ENCODE peak calls at places on chromosomes 5 and 9, in six cellular contexts. G is lower leg skin, B is heart right ventricle, U is AG04450, Y is PC-3, K is lung. X is an unnamed sample.

GRCh38 chr5:37837101-37838032 is 2.5 kb downstream of the GDNF start:
- DNase-seq in B (peak; percentile 79), U (peak; percentile 65), K (peak; percentile 61), G (peak; percentile 55), Y (peak; percentile 84), X (no peak)

GRCh38 chr9:120909904-120910303 is 16.7 kb downstream of the TRAF1 start:
- DNase-seq in U (no peak), G (no peak), Y (peak; percentile 57), K (no peak), B (no peak), X (no peak)

GRCh38 chr5:142984016-142984415 is 213.8 kb downstream of the ARHGAP26 start:
- DNase-seq in G (no peak), B (no peak), U (no peak), K (no peak), Y (no peak), X (no peak)

GRCh38 chr9:80134487-80134886 is 562.7 kb downstream of the TLE4 start:
- DNase-seq in K (no peak), U (no peak), G (no peak), B (no peak), Y (no peak), X (peak; percentile 65)

GRCh38 chr5:115455241-115455640 is 89.3 kb downstream of the FEM1C start:
- DNase-seq in G (peak; percentile 39), K (no peak), U (peak; percentile 27), B (no peak), Y (peak; percentile 72), X (no peak)

GRCh38 chr9:131370638-131371037 is 23.2 kb upstream of the PRRC2B start:
- DNase-seq in B (no peak), G (no peak), K (no peak), U (no peak), Y (no peak), X (no peak)

GRCh38 chr9:85536514-85536913 is 205.2 kb downstream of the AGTPBP1 start:
- DNase-seq in B (no peak), Y (no peak), U (no peak), K (no peak), G (no peak), X (no peak)

GRCh38 chr5:128475693-128476092 is 62.4 kb downstream of the FBN2 start:
- DNase-seq in Y (no peak), K (no peak), B (no peak), G (no peak), U (no peak), X (no peak)

GRCh38 chr5:158485604-158486081 is 614.1 kb downstream of the EBF1 start:
- DNase-seq in G (peak; percentile 71), K (peak; percentile 32), U (no peak), B (no peak), Y (no peak), X (no peak)

GRCh38 chr5:158483202-158483870 is 616.4 kb downstream of the EBF1 start:
- DNase-seq in Y (peak; percentile 25), K (no peak), G (no peak), U (no peak), B (no peak), X (no peak)

GRCh38 chr5:158487156-158487555 is 612.6 kb downstream of the EBF1 start:
- DNase-seq in K (no peak), B (no peak), G (no peak), U (no peak), Y (no peak), X (no peak)

GRCh38 chr5:158484246-158484645 is 615.5 kb downstream of the EBF1 start:
- DNase-seq in U (no peak), G (no peak), K (no peak), B (no peak), Y (no peak), X (no peak)

DNA sequence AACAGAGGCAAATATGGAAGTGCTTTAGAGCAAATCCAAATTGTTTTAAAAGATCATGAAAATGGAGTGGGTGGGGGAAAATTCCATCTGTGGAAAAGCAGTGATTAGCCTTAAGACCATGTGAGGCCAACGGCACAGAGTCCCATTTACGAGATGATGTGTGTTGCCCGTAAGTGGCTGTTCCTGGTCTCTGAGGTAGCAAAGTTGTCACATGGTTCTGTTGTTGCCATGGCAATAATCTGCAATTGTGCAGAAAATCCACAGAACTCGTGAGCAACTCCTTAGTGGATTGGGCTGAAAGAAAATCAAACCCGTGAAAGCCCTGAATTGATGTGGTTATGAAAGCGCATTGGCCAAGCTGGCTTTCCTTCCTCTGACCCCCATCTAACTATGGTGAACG is 614.7 kb downstream of the EBF1 start:
- DNase-seq in U (no peak), G (no peak), Y (no peak), K (no peak), B (no peak), X (no peak)
- H3K4me3 ChIP-seq in U (no peak overlapping the region), G (no peak overlapping the region), Y (no peak overlapping the region), K (no peak overlapping the region), B (no peak overlapping the region), X (no peak overlapping the region)

GRCh38 chr9:3150030-3150429 is 306.1 kb upstream of the PUM3 start:
- DNase-seq in U (no peak), K (no peak), Y (no peak), B (no peak), G (no peak), X (no peak)
- TF ChIP-seq CTCF in U (no peak), K (no peak), Y (no peak), B (no peak), G (no peak), X (no peak)

DNA sequence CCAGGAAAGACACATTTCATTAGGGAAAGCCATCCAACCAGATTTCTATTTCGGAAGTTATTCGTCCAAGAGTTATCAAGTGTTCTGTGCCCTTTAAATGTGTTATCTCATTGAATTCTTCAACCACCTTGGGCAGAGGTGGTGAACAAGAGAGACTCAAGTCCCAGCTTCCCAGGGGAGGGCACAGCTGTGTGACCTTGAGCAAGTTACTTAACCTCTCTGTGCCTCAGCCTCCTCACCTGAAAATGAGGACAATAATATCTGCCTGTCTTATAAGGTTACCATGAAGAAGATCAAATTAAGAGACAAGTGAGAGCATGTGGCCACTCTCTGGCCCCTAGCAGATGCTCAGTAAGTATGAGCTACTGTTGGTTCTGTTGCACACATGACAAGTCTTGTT is 37.4 kb downstream of the WHRN start:
- DNase-seq in K (no peak), B (no peak), U (no peak), G (no peak), Y (no peak), X (no peak)
- H3K4me3 ChIP-seq in K (no peak overlapping the region), B (no peak overlapping the region), U (no peak overlapping the region), G (no peak overlapping the region), Y (no peak overlapping the region), X (no peak overlapping the region)

DNA sequence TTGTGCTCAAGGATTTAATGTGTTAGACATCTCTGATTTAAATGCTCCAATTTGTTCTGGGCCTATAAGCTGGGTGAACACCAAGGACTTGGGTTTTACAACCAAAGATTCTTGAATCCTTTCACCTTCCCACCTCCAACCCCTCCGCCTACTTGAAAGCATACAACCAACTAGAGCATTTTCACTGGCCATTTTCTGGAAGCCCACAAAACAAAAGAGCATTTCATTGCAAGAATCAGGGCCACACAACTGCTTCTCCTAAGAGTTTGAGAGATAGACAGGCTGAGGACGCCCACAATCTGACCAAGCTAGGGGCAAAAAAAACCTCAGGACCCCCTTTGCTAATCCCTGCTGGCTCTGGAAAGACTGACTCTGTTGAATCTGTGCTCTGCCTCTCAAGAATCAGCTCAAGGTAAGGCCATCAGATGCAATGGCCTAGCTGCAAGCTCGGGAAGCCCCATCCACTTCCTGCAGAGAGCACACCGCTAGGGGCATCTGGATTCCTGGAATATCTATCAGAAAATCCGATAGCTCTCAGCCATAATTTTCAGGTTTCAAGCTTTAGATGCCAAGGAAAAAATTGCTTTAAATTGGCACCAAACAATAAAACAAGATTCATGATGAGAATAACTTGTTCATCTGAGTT is 57.7 kb downstream of the RETREG1 start:
- DNase-seq in G (no peak), K (no peak), U (no peak), Y (no peak), B (no peak), X (no peak)
- TF ChIP-seq CTCF in G (no peak), K (no peak), U (no peak), Y (no peak), B (no peak), X (no peak)

GRCh38 chr5:114062940-114063867 is 298.7 kb upstream of the KCNN2 start:
- DNase-seq in B (no peak), U (no peak), Y (peak; percentile 3), G (no peak), K (no peak), X (no peak)
- H3K4me3 ChIP-seq in B (no peak overlapping the region), U (no peak overlapping the region), Y (no peak overlapping the region), G (no peak overlapping the region), K (no peak overlapping the region), X (no peak overlapping the region)

GRCh38 chr5:50738864-50739263 is 72.4 kb downstream of the PARP8 start:
- DNase-seq in K (no peak), G (no peak), B (no peak), Y (no peak), U (no peak), X (no peak)

GRCh38 chr5:50744761-50745160 is 78.3 kb downstream of the PARP8 start:
- DNase-seq in G (no peak), Y (no peak), B (no peak), U (peak; percentile 23), K (no peak), X (no peak)

GRCh38 chr5:50745221-50745620 is 78.8 kb downstream of the PARP8 start:
- DNase-seq in Y (no peak), G (no peak), U (no peak), K (no peak), B (no peak), X (no peak)

DNA sequence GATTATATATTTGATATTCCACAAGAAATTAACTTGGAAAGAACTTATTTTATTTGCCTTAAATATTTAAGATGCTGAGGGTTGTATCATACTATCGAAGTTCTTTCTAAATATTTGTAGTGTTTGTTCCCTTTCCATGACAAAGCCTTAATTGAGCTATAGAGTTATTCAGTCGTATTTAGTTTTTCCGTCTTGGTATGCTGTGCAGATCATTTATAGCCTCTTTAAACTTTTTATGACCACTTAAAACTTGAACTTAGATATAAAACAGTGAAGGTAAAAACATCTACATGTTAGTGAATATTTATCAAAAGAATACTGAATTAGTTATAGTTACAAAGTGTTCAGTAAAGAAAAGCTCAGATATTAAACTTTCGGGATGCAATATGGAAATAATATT is 74.4 kb downstream of the PARP8 start:
- DNase-seq in G (no peak), K (no peak), B (no peak), Y (no peak), U (no peak), X (no peak)
- TF ChIP-seq CTCF in G (no peak), K (no peak), B (no peak), Y (no peak), U (no peak), X (no peak)

DNA sequence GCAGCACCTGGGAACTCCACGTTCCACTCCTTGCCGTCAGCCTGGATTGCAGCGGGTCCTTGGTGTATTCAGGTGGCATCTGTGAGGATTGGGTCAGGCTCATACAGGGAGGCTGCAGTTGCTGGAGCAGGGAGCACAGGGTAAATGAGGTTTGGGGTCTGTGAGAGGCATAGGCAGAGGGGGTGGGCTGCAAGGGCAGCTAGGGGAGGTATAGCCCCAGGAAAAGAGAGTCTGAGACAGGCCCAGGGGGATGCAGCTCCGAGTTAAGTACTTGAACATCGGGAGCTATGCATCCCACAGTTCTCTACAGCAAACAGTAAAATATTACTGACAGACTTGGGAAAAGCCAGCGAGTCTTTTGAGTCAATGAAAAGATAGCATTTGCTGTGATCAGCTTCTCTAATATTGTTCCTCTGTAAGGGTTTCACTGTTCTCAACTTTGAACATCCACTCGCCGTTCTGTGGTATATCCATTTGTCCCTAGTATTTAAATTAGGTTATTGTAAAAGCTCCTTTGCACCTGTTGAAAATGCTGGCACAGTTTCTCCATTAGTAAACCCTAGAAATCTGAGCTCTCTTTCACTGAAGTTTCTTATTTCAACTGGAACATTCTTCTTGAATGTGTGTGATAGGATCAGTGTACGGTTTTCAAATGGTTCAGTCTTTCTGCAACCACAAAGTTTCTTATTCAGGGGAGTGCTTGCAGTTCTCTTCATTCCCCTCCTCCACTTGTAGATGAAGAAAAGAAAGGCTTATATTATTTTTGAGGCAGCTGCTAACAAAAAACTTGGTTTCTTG is 101.8 kb downstream of the TRIO start:
- DNase-seq in U (no peak), B (no peak), G (no peak), K (no peak), Y (no peak), X (no peak)
- H3K4me3 ChIP-seq in U (no peak overlapping the region), B (no peak overlapping the region), G (no peak overlapping the region), K (no peak overlapping the region), Y (no peak overlapping the region), X (no peak overlapping the region)

X was measured in GM12864.